ENCODE peak calls at places on chromosomes 5 and 9, in nine cellular contexts. M, K, A, V, S, X, F, Q and O are unnamed samples.
A peak's percentile ranks its signal among the peaks of the same experiment; 100 is the strongest.

GRCh38 chr5:133220851-133221674 is 169.2 kb downstream of the HSPA4 start:
- DNase-seq in M (no peak), K (no peak), A (peak; percentile 68), V (no peak), S (no peak), X (no peak), F (no peak), Q (no peak), O (no peak)

GRCh38 chr9:81619353-81620008 is 69.9 kb downstream of the TLE1 start:
- DNase-seq in M (no peak), K (no peak), A (peak; percentile 69), V (no peak), S (peak; percentile 67), X (no peak), F (no peak), Q (no peak), O (no peak)

GRCh38 chr9:110031511-110032173 is 176.3 kb downstream of the C9orf152 start:
- DNase-seq in M (no peak), K (no peak), A (peak; percentile 78), V (no peak), S (no peak), X (no peak), F (no peak), Q (no peak), O (no peak)

GRCh38 chr9:79028101-79028500 is 543.7 kb upstream of the TLE4 start:
- DNase-seq in M (no peak), K (no peak), A (peak; percentile 4), V (no peak), S (no peak), X (no peak), F (no peak), Q (peak; percentile 29), O (no peak)

GRCh38 chr5:112682621-112683061 is 55.0 kb upstream of the APC start:
- DNase-seq in M (no peak), K (no peak), A (no peak), V (no peak), S (no peak), X (no peak), F (no peak), Q (no peak), O (no peak)

GRCh38 chr5:111735829-111736228 is 21.2 kb downstream of the NREP start:
- DNase-seq in M (no peak), K (peak; percentile 78), A (peak; percentile 98), V (peak; percentile 29), S (no peak), X (no peak), F (no peak), Q (no peak), O (no peak)

GRCh38 chr5:40485021-40485998 is 194.4 kb upstream of the PTGER4 start:
- DNase-seq in M (no peak), K (no peak), A (no peak), V (no peak), S (no peak), X (no peak), F (no peak), Q (no peak), O (no peak)

GRCh38 chr5:36877667-36878420 is 1.3 kb downstream of the NIPBL start:
- DNase-seq in M (no peak), K (peak; percentile 39), A (peak; percentile 24), V (no peak), S (no peak), X (no peak), F (peak; percentile 28), Q (no peak), O (no peak)

GRCh38 chr9:12797037-12797436 is 22.2 kb downstream of the LURAP1L start:
- DNase-seq in M (no peak), K (no peak), A (no peak), V (no peak), S (no peak), X (no peak), F (no peak), Q (no peak), O (no peak)

GRCh38 chr5:142981886-142982820 is 212.0 kb downstream of the ARHGAP26 start:
- DNase-seq in M (peak; percentile 70), K (no peak), A (peak; percentile 69), V (peak; percentile 67), S (no peak), X (no peak), F (peak; percentile 43), Q (peak; percentile 50), O (no peak)

GRCh38 chr5:124887223-124887622 is 140.8 kb upstream of the ZNF608 start:
- DNase-seq in M (no peak), K (no peak), A (no peak), V (no peak), S (no peak), X (no peak), F (no peak), Q (no peak), O (no peak)

GRCh38 chr5:124889522-124889828 is 143.0 kb upstream of the ZNF608 start:
- DNase-seq in M (no peak), K (no peak), A (peak; percentile 43), V (no peak), S (no peak), X (no peak), F (no peak), Q (no peak), O (no peak)

GRCh38 chr5:124888622-124889521 is 142.4 kb upstream of the ZNF608 start:
- DNase-seq in M (no peak), K (no peak), A (no peak), V (no peak), S (no peak), X (no peak), F (no peak), Q (no peak), O (no peak)

GRCh38 chr5:124889850-124890249 is 143.4 kb upstream of the ZNF608 start:
- DNase-seq in M (no peak), K (no peak), A (no peak), V (no peak), S (no peak), X (no peak), F (no peak), Q (no peak), O (no peak)

DNA sequence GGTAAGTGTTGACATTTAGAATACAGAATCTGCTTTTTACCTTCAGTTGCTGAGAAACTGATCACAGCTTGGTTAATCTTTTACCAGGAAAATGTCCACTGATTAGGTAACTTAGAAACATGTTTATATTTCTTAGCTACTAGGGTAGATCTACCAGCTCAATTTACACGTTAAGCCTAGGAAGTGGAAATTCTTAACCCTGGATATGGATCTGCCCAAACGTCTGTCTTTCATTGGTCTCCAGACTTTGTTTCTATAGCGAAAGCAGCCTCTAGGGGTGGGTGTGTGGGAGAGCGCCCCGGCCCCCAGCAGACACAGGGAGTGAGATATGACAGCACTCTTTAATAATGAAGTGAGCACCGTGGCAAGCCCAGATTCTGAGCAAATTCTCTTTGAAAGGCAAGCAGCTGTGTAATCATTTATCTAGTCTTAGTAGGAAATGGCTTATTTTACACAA is 141.6 kb upstream of the ZNF608 start:
- DNase-seq in M (no peak), K (no peak), A (peak; percentile 5), V (no peak), S (no peak), X (no peak), F (peak; percentile 67), Q (no peak), O (no peak)
- TF ChIP-seq CTCF in M (no peak), K (no peak), A (peak; percentile 45), V (no peak), S (no peak), X (no peak), F (no peak), Q (peak; percentile 18), O (peak; percentile 56)

DNA sequence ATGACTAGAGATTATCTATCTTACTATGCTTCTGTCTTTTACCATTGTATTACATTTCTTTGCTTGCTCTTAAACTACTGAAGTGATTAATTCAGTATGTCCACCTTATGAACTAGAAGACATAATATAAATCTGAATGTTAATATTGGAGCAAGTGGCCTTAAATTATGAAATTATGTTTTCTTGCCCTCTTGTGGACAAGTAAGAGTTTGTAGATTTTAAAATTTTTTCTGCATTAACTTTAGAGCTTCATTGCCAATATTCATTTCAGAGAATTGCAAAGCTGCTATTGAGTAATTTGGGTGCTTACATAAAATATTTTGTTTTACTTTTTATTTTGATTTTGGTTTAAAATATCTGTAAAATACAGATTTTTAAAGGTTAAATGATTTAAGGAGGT is 55.3 kb downstream of the RANBP17 start:
- DNase-seq in M (no peak), K (no peak), A (no peak), V (no peak), S (no peak), X (no peak), F (no peak), Q (no peak), O (no peak)
- TF ChIP-seq CTCF in M (no peak), K (no peak), A (no peak), V (no peak), S (no peak), X (no peak), F (peak; percentile 55), Q (peak; percentile 25), O (peak; percentile 54)

GRCh38 chr9:134371731-134372130 is 45.5 kb downstream of the RXRA start:
- DNase-seq in M (peak; percentile 72), K (no peak), A (no peak), V (peak; percentile 72), S (no peak), X (no peak), F (no peak), Q (no peak), O (no peak)

GRCh38 chr9:134372621-134373267 is 46.5 kb downstream of the RXRA start:
- DNase-seq in M (no peak), K (no peak), A (no peak), V (peak; percentile 53), S (no peak), X (no peak), F (no peak), Q (no peak), O (no peak)

GRCh38 chr9:134374301-134375010 is 48.2 kb downstream of the RXRA start:
- DNase-seq in M (no peak), K (no peak), A (no peak), V (peak; percentile 53), S (no peak), X (no peak), F (peak; percentile 76), Q (no peak), O (no peak)

GRCh38 chr9:134373953-134374300 is 47.7 kb downstream of the RXRA start:
- DNase-seq in M (no peak), K (no peak), A (no peak), V (no peak), S (no peak), X (no peak), F (no peak), Q (no peak), O (no peak)

GRCh38 chr9:134373269-134373668 is 47.0 kb downstream of the RXRA start:
- DNase-seq in M (no peak), K (peak; percentile 24), A (no peak), V (no peak), S (no peak), X (no peak), F (no peak), Q (no peak), O (no peak)
- TF ChIP-seq CTCF in M (no peak), K (peak; percentile 17), A (peak; percentile 22), V (no peak), S (no peak), X (no peak), F (no peak), Q (no peak), O (no peak)

DNA sequence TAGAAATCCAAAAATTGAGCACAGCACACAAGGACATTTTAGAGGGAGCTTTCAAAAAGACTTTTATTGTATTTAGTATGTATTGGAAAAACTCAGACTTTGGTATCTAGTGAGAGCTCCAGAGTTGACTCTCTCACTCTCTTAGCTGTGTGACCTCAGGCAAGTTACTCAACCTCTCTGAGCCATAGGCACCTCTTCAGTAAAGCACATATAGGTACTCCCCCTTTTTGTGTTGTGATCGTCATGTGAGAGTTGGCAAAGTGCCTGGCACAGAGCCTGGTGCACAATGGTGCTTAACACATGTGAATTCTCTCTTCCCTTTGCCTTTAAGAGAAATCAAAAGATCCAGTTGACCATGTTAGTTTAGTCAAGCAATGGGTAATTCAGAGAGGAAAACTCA is 186.2 kb downstream of the TMEM38B start:
- DNase-seq in M (no peak), K (no peak), A (no peak), V (no peak), S (no peak), X (no peak), F (no peak), Q (no peak), O (no peak)
- TF ChIP-seq CTCF in M (no peak), K (no peak), A (no peak), V (no peak), S (no peak), X (no peak), F (no peak), Q (no peak), O (no peak)